ENCODE peak calls at places on chromosomes 4 and X, in eight cellular contexts. F is left lung, T is A549, R is OCI-LY7, B is dorsolateral prefrontal cortex, Y is testis, S is upper lobe of left lung, E is thoracic aorta. I is an unnamed sample.

GRCh38 chr4:184163813-184164212 is 53.9 kb downstream of the ENPP6 start:
- DNase-seq in F (peak; percentile 57), Y (peak; percentile 74), S (no peak), T (peak; percentile 41), R (peak; percentile 23), E (no peak), B (peak; percentile 82), I (no peak)

GRCh38 chrX:119467433-119467832 is 811 bp upstream of the SLC25A5 start:
- DNase-seq in F (no peak), S (no peak), Y (no peak), E (no peak), R (no peak), B (no peak), T (no peak), I (no peak)

GRCh38 chr4:184471872-184472539 is 2.3 kb downstream of the IRF2 start:
- DNase-seq in R (peak; percentile 84), E (no peak), F (no peak), S (no peak), B (peak; percentile 25), T (peak; percentile 14), Y (no peak), I (no peak)

GRCh38 chr4:184437988-184438774 is 36.2 kb downstream of the IRF2 start:
- DNase-seq in F (no peak), R (peak; percentile 37), S (no peak), E (no peak), Y (no peak), B (no peak), T (no peak), I (no peak)

GRCh38 chr4:123786159-123786915 is 389.7 kb downstream of the SPRY1 start:
- DNase-seq in E (no peak), B (no peak), R (no peak), S (no peak), Y (no peak), F (no peak), T (no peak), I (no peak)

GRCh38 chr4:113707013-113707412 is 54.5 kb downstream of the CAMK2D start:
- DNase-seq in Y (no peak), S (no peak), F (no peak), E (no peak), T (no peak), R (no peak), B (no peak), I (no peak)

GRCh38 chr4:172287112-172287511 is 473.9 kb downstream of the GALNTL6 start:
- DNase-seq in S (no peak), T (no peak), F (no peak), B (no peak), Y (no peak), E (no peak), R (no peak), I (no peak)

GRCh38 chr4:75101906-75102888 is 169.3 kb downstream of the PARM1 start:
- DNase-seq in T (no peak), S (no peak), Y (no peak), F (no peak), R (no peak), B (no peak), E (no peak), I (no peak)

GRCh38 chr4:176443117-176443516 is 123.4 kb downstream of the SPCS3 start:
- DNase-seq in R (no peak), S (no peak), T (peak; percentile 82), Y (no peak), B (no peak), F (no peak), E (no peak), I (no peak)

GRCh38 chr4:36088542-36088941 is 155.8 kb downstream of the ARAP2 start:
- DNase-seq in F (no peak), E (no peak), S (no peak), B (no peak), T (peak; percentile 1), Y (no peak), R (no peak), I (no peak)

GRCh38 chrX:9566150-9566621 is 101.3 kb downstream of the TBL1X start:
- DNase-seq in S (no peak), E (peak; percentile 21), B (peak; percentile 70), F (peak; percentile 56), T (peak; percentile 69), Y (peak; percentile 71), R (no peak), I (no peak)

GRCh38 chrX:142040906-142041305 is 137.2 kb downstream of the MAGEC1 start:
- DNase-seq in B (no peak), E (no peak), S (no peak), T (no peak), F (no peak), R (no peak), Y (no peak), I (no peak)

GRCh38 chr4:84579410-84579791 is 3.5 kb upstream of the CDS1 start:
- DNase-seq in B (no peak), F (no peak), T (no peak), S (no peak), Y (no peak), E (no peak), R (no peak), I (no peak)

GRCh38 chr4:147370473-147370872 is 110.4 kb upstream of the EDNRA start:
- DNase-seq in B (no peak), E (no peak), T (no peak), F (peak; percentile 36), R (no peak), S (no peak), Y (no peak), I (no peak)

GRCh38 chr4:110062166-110062565 is 136.2 kb downstream of the ELOVL6 start:
- DNase-seq in S (no peak), E (no peak), Y (no peak), T (no peak), B (peak; percentile 86), R (no peak), F (no peak), I (no peak)

GRCh38 chr4:40199179-40199670 is 2.4 kb downstream of the RHOH start:
- DNase-seq in R (peak; percentile 58), Y (no peak), F (no peak), T (no peak), B (no peak), E (no peak), S (no peak), I (no peak)

GRCh38 chrX:20373063-20373462 is 106.4 kb upstream of the RPS6KA3 start:
- DNase-seq in B (no peak), R (no peak), T (no peak), E (no peak), Y (no peak), S (no peak), F (no peak), I (no peak)

GRCh38 chr4:144621681-144622080 is 24.3 kb upstream of the HHIP start:
- DNase-seq in T (no peak), S (no peak), B (no peak), F (no peak), Y (no peak), E (no peak), R (no peak), I (no peak)
- TF ChIP-seq CTCF in T (no peak), S (no peak), B (no peak), F (no peak), Y (no peak), E (no peak), R (no peak), I (no peak)

GRCh38 chrX:12170755-12171154 is 32.5 kb downstream of the FRMPD4 start:
- DNase-seq in E (no peak), F (no peak), R (no peak), Y (no peak), B (no peak), T (no peak), S (no peak), I (no peak)

GRCh38 chrX:12174358-12174757 is 36.1 kb downstream of the FRMPD4 start:
- DNase-seq in T (no peak), B (no peak), E (no peak), F (no peak), Y (no peak), S (no peak), R (no peak), I (no peak)
- H3K4me3 ChIP-seq in T (no peak overlapping the region), B (no peak overlapping the region), E (no peak overlapping the region), F (no peak overlapping the region), Y (no peak overlapping the region), S (no peak overlapping the region), R (no peak overlapping the region), I (no peak overlapping the region)

DNA sequence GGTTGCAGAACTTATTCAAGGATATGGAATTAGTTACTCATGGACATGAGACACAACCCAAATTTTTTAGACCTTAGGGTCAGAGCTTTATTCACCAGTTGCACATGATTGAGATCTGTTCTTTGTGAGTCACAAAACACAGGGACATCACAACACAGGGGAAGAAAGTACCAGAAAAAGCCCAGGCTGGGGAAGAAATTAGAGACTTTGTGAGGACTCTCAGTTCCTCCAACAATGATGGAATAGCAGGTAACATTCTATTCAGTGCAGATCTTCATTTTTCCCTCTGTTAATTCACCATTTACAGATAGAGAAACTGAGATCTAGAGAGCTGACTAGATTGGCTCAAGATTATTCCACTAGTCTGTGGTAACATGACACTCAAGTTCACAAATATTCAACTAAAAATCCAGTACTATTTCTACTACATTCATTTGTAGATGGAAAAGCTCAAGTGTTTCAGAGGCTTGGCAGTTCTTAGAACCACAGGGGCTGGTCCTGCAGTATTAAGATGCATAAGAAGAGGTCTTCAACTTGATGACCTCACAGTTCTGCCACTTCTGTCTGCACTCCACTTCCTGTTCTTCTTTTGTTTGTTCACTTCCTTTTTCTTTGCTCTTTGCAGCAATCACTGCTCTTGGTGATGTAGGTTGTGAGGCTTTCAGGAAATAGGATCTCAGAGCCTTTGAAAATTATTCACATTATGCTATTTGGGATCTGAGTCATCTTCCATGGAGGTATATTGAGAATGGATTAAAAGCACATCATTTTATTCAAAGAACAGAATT is 602.2 kb upstream of the CPEB2 start:
- DNase-seq in S (no peak), Y (no peak), R (no peak), F (no peak), T (peak; percentile 7), E (no peak), B (no peak), I (no peak)
- H3K27ac ChIP-seq in S (no peak overlapping the region), Y (no peak overlapping the region), R (no peak overlapping the region), F (no peak overlapping the region), T (no peak overlapping the region), E (no peak overlapping the region), B (no peak overlapping the region), I (no peak overlapping the region)

DNA sequence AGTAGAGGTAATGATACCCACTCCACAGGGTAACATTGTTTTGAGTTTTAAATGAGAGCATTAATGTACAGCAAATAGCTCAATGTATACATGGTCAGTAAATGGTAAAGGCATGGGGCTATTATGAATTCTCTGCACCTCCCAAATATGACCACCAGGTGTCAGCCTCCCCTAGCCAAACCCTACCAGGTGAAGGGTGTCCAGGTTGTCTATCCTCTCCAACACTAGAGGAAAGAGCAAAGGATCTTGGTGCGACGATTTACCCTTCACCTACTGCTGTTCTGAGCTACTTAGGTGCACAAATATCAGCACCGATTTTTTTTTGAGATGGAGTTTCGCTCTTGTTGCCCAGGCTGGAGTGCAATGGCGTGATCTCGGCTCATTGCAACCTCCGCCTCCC is 26.5 kb upstream of the XIAP start:
- DNase-seq in E (no peak), T (peak; percentile 64), F (no peak), Y (peak; percentile 55), B (peak; percentile 31), S (no peak), R (peak; percentile 65), I (no peak)
- TF ChIP-seq CTCF in E (peak; percentile 66), T (peak; percentile 73), F (peak; percentile 67), Y (peak; percentile 32), B (peak; percentile 58), S (peak; percentile 62), R (peak; percentile 78), I (no peak)